ENCODE peak calls at places on chromosomes 16 and 17, in four cellular contexts. I is AG04450, N is heart right ventricle, V is esophagus squamous epithelium. S is an unnamed sample.

GRCh38 chr17:61795546-61795945 is 67.8 kb downstream of the BRIP1 start:
- DNase-seq in V (no peak), I (no peak), N (no peak), S (no peak)

GRCh38 chr17:21457051-21458026 is 81.2 kb downstream of the KCNJ12 start:
- DNase-seq in V (peak; percentile 24), N (peak; percentile 94), I (peak; percentile 59), S (peak; percentile 91)

GRCh38 chr16:11280616-11281522 is at the start of gene PRM1:
- DNase-seq in V (no peak), N (no peak), I (no peak), S (no peak)

GRCh38 chr17:73950515-73950914 is 253.0 kb upstream of the RPL38 start:
- DNase-seq in V (no peak), N (no peak), I (no peak), S (no peak)

GRCh38 chr17:6948562-6948961 is 47.3 kb upstream of the ALOX12 start:
- DNase-seq in V (no peak), N (no peak), I (no peak), S (no peak)

GRCh38 chr17:40530988-40531971 is 29.9 kb upstream of the TNS4 start:
- DNase-seq in I (no peak), V (no peak), N (no peak), S (no peak)

GRCh38 chr17:63435681-63436522 is 10.2 kb downstream of the CYB561 start:
- DNase-seq in N (no peak), V (no peak), I (no peak), S (no peak)

GRCh38 chr16:89413811-89414585 is 76.4 kb downstream of the ANKRD11 start:
- DNase-seq in I (no peak), N (peak; percentile 57), V (no peak), S (no peak)

GRCh38 chr16:721765-722481 is 977 bp downstream of the ANTKMT start:
- DNase-seq in V (no peak), I (no peak), N (peak; percentile 24), S (no peak)

GRCh38 chr16:6482861-6483530 is 849.6 kb upstream of the RBFOX1 start:
- DNase-seq in N (no peak), I (no peak), V (no peak), S (no peak)

DNA sequence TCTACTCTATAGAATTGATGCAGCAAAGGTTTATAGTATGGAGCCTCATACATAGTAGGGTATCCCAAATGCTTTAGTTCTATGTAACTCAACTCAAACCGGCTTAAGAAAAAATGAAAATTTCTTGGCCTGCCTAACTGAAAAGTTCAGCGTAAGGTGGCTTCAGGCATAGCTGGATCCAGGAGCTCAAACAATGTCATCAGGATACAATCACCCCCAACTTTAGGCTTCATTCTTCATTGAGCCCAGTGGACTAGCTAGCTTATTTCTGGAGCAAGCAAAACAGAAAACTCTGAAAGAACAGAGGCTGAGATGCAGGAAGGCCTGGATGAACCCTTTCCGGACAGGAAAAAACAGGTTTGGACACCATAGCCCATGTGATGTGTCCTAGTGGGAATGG is 147.5 kb upstream of the HS3ST4 start:
- DNase-seq in I (no peak), N (no peak), V (no peak), S (no peak)
- H3K4me3 ChIP-seq in I (no peak overlapping the region), N (no peak overlapping the region), V (no peak overlapping the region), S (no peak overlapping the region)

GRCh38 chr17:47621293-47622178 is 28.2 kb upstream of the KPNB1 start:
- DNase-seq in V (no peak), I (peak; percentile 69), N (peak; percentile 24), S (peak; percentile 70)
- TF ChIP-seq CTCF in V (no peak), I (no peak), N (no peak), S (no peak)

GRCh38 chr16:84519855-84520254 is 15.4 kb upstream of the MEAK7 start:
- DNase-seq in N (no peak), I (no peak), V (no peak), S (no peak)
- H3K27ac ChIP-seq in N (no peak overlapping the region), I (no peak overlapping the region), V (no peak overlapping the region), S (no peak overlapping the region)

DNA sequence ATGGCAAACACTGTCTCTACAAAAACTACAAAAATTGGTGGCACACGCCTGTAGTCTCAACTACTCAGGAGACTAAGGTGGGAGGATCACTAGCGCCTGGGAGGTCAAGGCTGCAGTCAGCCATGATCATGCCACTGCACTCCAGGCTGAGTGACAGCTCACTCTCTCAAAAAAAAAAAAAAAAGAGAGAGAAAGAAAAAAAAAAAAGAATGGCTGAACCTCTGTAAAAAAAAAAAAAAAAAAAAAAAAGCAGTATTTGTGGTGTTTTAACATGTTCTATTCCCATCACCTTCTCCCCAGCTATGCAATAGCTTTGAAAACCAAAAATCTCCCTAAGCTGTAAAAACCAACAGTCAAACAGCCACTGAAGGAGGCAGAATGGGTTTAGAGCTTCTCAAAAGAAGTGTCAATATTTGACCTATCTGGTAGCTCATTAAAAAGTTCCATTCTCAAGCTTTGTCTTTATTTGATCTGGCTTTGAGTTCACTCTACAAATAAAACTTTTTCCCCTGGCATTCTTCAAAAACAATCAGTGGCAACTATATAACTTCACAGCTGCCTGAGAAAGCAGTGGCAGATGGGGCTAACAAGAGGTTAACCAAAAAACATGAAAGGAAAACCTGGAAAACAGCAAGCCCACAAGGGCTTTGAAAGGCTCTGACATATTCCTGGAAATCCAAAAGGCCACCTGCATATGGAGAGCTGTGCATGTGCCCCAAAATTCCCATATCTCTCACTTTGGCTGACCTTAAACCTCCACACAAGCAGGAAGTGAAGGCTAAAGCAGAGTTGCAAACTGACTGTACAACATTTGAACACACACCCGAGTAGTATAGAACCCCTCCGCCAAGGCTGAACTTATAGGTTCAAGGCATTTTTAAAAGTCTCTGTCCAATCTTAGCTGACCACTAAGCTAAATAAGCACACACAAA is 36.0 kb downstream of the USP32 start:
- DNase-seq in V (no peak), I (no peak), N (no peak), S (no peak)
- H3K4me3 ChIP-seq in V (no peak overlapping the region), I (no peak overlapping the region), N (no peak overlapping the region), S (no peak overlapping the region)

GRCh38 chr17:57459286-57459915 is 203.1 kb downstream of the MSI2 start:
- DNase-seq in V (no peak), N (no peak), I (no peak), S (no peak)
- TF ChIP-seq CTCF in V (no peak), N (no peak), I (no peak), S (no peak)

GRCh38 chr17:59893617-59894100 is 738 bp downstream of the RPS6KB1 start:
- DNase-seq in N (no peak), V (no peak), I (no peak), S (no peak)

GRCh38 chr17:59897090-59897489 is 4.2 kb downstream of the RPS6KB1 start:
- DNase-seq in V (no peak), I (no peak), N (no peak), S (no peak)

GRCh38 chr17:59903455-59903854 is 10.5 kb downstream of the RPS6KB1 start:
- DNase-seq in V (no peak), I (no peak), N (no peak), S (no peak)

GRCh38 chr17:59901604-59902003 is 8.7 kb downstream of the RPS6KB1 start:
- DNase-seq in I (no peak), V (no peak), N (no peak), S (peak; percentile 32)

GRCh38 chr17:59899099-59899498 is 6.2 kb downstream of the RPS6KB1 start:
- DNase-seq in N (no peak), I (no peak), V (no peak), S (peak; percentile 7)
- H3K27ac ChIP-seq in N (no peak overlapping the region), I (no peak overlapping the region), V (peak overlapping the region; percentile 48), S (no peak overlapping the region)

GRCh38 chr17:48647964-48648245 is 21.7 kb upstream of the HOXB9 start:
- DNase-seq in I (no peak), V (no peak), N (no peak), S (no peak)
- H3K4me3 ChIP-seq in I (no peak overlapping the region), V (no peak overlapping the region), N (no peak overlapping the region), S (no peak overlapping the region)

DNA sequence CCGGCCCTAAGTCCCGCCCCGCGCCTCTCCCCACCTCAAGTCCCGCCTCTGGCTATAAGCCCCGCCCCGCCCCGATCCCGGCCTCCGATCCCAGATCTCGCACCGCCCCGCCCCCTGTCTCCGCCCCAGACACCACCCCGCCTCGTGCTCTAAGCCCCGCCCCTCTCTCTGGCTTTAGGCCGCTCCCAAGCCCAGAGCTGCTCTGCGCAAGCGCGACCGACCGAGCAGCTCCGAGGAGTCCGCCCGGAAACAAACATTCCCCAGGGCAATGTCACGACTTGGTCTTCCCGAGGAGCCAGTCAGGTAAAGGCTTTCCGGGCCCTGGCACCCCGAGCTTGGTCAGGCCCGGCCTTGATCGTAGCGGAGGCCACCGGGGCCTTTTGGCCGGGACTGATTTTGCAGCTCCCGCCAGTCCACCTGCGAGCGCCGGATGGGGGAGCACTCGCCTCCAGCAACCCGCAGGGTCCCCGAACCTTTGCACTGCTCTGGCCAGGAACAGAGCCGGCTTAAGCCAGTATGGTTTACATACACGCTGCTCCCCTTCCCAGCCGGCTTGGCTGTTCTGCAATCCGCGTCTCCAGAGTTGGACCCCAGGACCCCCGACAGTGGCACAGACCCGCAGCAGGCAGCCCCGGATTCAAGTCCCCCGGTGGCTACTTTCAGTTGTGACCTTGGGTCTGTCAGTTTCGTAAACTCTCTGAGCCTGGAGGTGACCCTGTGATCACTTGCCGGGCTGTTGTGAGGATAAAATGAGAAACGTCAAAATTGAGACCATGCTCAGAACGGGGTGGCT is at the start of gene NUDT7:
- DNase-seq in N (peak; percentile 100), V (peak; percentile 94), I (peak; percentile 94), S (peak; percentile 99)
- TF ChIP-seq CTCF in N (no peak), V (peak; percentile 24), I (peak; percentile 32), S (no peak)

DNA sequence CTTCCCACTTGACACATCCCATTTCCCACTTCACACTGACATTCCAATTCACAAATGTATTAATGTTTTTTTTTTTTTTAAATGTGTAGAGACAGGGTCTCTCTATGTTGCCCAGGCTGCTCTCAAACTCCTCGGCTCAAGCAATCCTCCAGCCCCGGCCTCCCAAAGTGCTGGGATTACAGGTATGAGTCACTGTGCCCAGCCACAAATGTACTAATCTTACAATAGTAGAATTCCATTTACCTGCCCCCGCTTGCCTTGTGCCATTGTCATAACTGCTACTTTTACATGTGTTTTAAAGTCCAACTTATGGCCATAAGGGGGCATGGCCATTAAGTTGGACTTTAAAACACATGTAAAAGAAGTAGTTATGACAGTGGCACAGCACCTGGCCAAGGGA is 4.6 kb downstream of the MMP28 start:
- DNase-seq in V (no peak), I (no peak), N (no peak), S (no peak)
- H3K27ac ChIP-seq in V (peak overlapping the region; percentile 78), I (no peak overlapping the region), N (no peak overlapping the region), S (no peak overlapping the region)

S was measured in tibial artery.